ENCODE peak calls at places on chromosomes 4 and X, in nine cellular contexts. One of them, this sample, is unnamed.

GRCh38 chrX:140317462-140317861 is 187.4 kb downstream of the SOX3 start:
- DNase-seq in naive thymus-derived CD4-positive, alpha-beta T cell: no peak
- DNase-seq in NB4: no peak
- DNase-seq in T-helper 2 cell treated with Interferon-gamma antibody and Interleukin-4, amounts not matched to agents 5 μg/mL and 100 μg/mL, for 36 hours: no peak
- DNase-seq in GM10248: no peak
- DNase-seq in lower leg skin: no peak
- DNase-seq in Right ventricle myocardium superior: no peak
- DNase-seq in caudate nucleus: no peak
- DNase-seq in breast epithelium: no peak
- DNase-seq in this sample: no peak

GRCh38 chr4:152684007-152684406 is 4.2 kb upstream of the TMEM154 start:
- DNase-seq in NB4: no peak
- DNase-seq in caudate nucleus: no peak
- DNase-seq in naive thymus-derived CD4-positive, alpha-beta T cell: no peak
- DNase-seq in T-helper 2 cell treated with Interferon-gamma antibody and Interleukin-4, amounts not matched to agents 5 μg/mL and 100 μg/mL, for 36 hours: no peak
- DNase-seq in GM10248: peak; percentile 48
- DNase-seq in lower leg skin: no peak
- DNase-seq in Right ventricle myocardium superior: peak; percentile 61
- DNase-seq in breast epithelium: no peak
- DNase-seq in this sample: no peak

GRCh38 chrX:42720209-42720608 is 57.8 kb downstream of the PPP1R2C start:
- DNase-seq in caudate nucleus: no peak
- DNase-seq in T-helper 2 cell treated with Interferon-gamma antibody and Interleukin-4, amounts not matched to agents 5 μg/mL and 100 μg/mL, for 36 hours: no peak
- DNase-seq in lower leg skin: no peak
- DNase-seq in breast epithelium: no peak
- DNase-seq in Right ventricle myocardium superior: no peak
- DNase-seq in GM10248: no peak
- DNase-seq in naive thymus-derived CD4-positive, alpha-beta T cell: no peak
- DNase-seq in NB4: no peak
- DNase-seq in this sample: no peak

GRCh38 chr4:173478136-173478860 is 51.7 kb downstream of the HAND2 start:
- DNase-seq in T-helper 2 cell treated with Interferon-gamma antibody and Interleukin-4, amounts not matched to agents 5 μg/mL and 100 μg/mL, for 36 hours: no peak
- DNase-seq in Right ventricle myocardium superior: no peak
- DNase-seq in caudate nucleus: no peak
- DNase-seq in breast epithelium: no peak
- DNase-seq in naive thymus-derived CD4-positive, alpha-beta T cell: no peak
- DNase-seq in lower leg skin: no peak
- DNase-seq in NB4: no peak
- DNase-seq in GM10248: no peak
- DNase-seq in this sample: no peak

GRCh38 chr4:142405021-142405991 is 440.8 kb downstream of the INPP4B start:
- DNase-seq in GM10248: no peak
- DNase-seq in caudate nucleus: peak; percentile 17
- DNase-seq in T-helper 2 cell treated with Interferon-gamma antibody and Interleukin-4, amounts not matched to agents 5 μg/mL and 100 μg/mL, for 36 hours: peak; percentile 63
- DNase-seq in naive thymus-derived CD4-positive, alpha-beta T cell: peak; percentile 66
- DNase-seq in breast epithelium: no peak
- DNase-seq in Right ventricle myocardium superior: peak; percentile 44
- DNase-seq in NB4: peak; percentile 52
- DNase-seq in lower leg skin: peak; percentile 86
- DNase-seq in this sample: no peak

GRCh38 chr4:2412534-2412884 is 5.9 kb downstream of the ZFYVE28 start:
- DNase-seq in NB4: no peak
- DNase-seq in Right ventricle myocardium superior: no peak
- DNase-seq in GM10248: peak; percentile 56
- DNase-seq in lower leg skin: no peak
- DNase-seq in caudate nucleus: no peak
- DNase-seq in T-helper 2 cell treated with Interferon-gamma antibody and Interleukin-4, amounts not matched to agents 5 μg/mL and 100 μg/mL, for 36 hours: peak; percentile 70
- DNase-seq in naive thymus-derived CD4-positive, alpha-beta T cell: peak; percentile 83
- DNase-seq in breast epithelium: no peak
- DNase-seq in this sample: no peak

GRCh38 chrX:74293343-74293946 is 10.5 kb upstream of the ZCCHC13 start:
- DNase-seq in caudate nucleus: peak; percentile 67
- DNase-seq in naive thymus-derived CD4-positive, alpha-beta T cell: peak; percentile 42
- DNase-seq in lower leg skin: peak; percentile 95
- DNase-seq in breast epithelium: peak; percentile 65
- DNase-seq in Right ventricle myocardium superior: peak; percentile 86
- DNase-seq in NB4: peak; percentile 79
- DNase-seq in GM10248: peak; percentile 67
- DNase-seq in T-helper 2 cell treated with Interferon-gamma antibody and Interleukin-4, amounts not matched to agents 5 μg/mL and 100 μg/mL, for 36 hours: peak; percentile 54
- DNase-seq in this sample: peak; percentile 93

GRCh38 chr4:144355809-144356757 is 215.6 kb upstream of the GYPA start:
- DNase-seq in NB4: peak; percentile 74
- DNase-seq in naive thymus-derived CD4-positive, alpha-beta T cell: no peak
- DNase-seq in breast epithelium: no peak
- DNase-seq in Right ventricle myocardium superior: no peak
- DNase-seq in lower leg skin: no peak
- DNase-seq in T-helper 2 cell treated with Interferon-gamma antibody and Interleukin-4, amounts not matched to agents 5 μg/mL and 100 μg/mL, for 36 hours: peak; percentile 10
- DNase-seq in caudate nucleus: no peak
- DNase-seq in GM10248: peak; percentile 27
- DNase-seq in this sample: no peak

GRCh38 chrX:44072631-44073030 is 99.4 kb upstream of the NDP start:
- DNase-seq in Right ventricle myocardium superior: no peak
- DNase-seq in NB4: no peak
- DNase-seq in T-helper 2 cell treated with Interferon-gamma antibody and Interleukin-4, amounts not matched to agents 5 μg/mL and 100 μg/mL, for 36 hours: no peak
- DNase-seq in breast epithelium: no peak
- DNase-seq in GM10248: no peak
- DNase-seq in naive thymus-derived CD4-positive, alpha-beta T cell: no peak
- DNase-seq in caudate nucleus: no peak
- DNase-seq in lower leg skin: no peak
- DNase-seq in this sample: no peak

GRCh38 chr4:169159614-169160013 is 111.1 kb downstream of the SH3RF1 start:
- DNase-seq in naive thymus-derived CD4-positive, alpha-beta T cell: no peak
- DNase-seq in Right ventricle myocardium superior: no peak
- DNase-seq in caudate nucleus: no peak
- DNase-seq in breast epithelium: no peak
- DNase-seq in GM10248: no peak
- DNase-seq in lower leg skin: no peak
- DNase-seq in T-helper 2 cell treated with Interferon-gamma antibody and Interleukin-4, amounts not matched to agents 5 μg/mL and 100 μg/mL, for 36 hours: no peak
- DNase-seq in NB4: no peak
- DNase-seq in this sample: no peak

GRCh38 chrX:154368630-154369452 is 5.6 kb downstream of the FLNA start:
- DNase-seq in Right ventricle myocardium superior: peak; percentile 83
- DNase-seq in naive thymus-derived CD4-positive, alpha-beta T cell: peak; percentile 73
- DNase-seq in GM10248: peak; percentile 63
- DNase-seq in T-helper 2 cell treated with Interferon-gamma antibody and Interleukin-4, amounts not matched to agents 5 μg/mL and 100 μg/mL, for 36 hours: peak; percentile 90
- DNase-seq in breast epithelium: no peak
- DNase-seq in NB4: peak; percentile 97
- DNase-seq in lower leg skin: peak; percentile 96
- DNase-seq in caudate nucleus: no peak
- DNase-seq in this sample: no peak

GRCh38 chrX:40877869-40878268 is 142.5 kb upstream of the MED14 start:
- DNase-seq in lower leg skin: no peak
- DNase-seq in breast epithelium: no peak
- DNase-seq in NB4: peak; percentile 31
- DNase-seq in T-helper 2 cell treated with Interferon-gamma antibody and Interleukin-4, amounts not matched to agents 5 μg/mL and 100 μg/mL, for 36 hours: no peak
- DNase-seq in naive thymus-derived CD4-positive, alpha-beta T cell: peak; percentile 33
- DNase-seq in caudate nucleus: no peak
- DNase-seq in GM10248: no peak
- DNase-seq in Right ventricle myocardium superior: no peak
- DNase-seq in this sample: no peak

GRCh38 chrX:16827225-16827624 is 41.0 kb downstream of the TXLNG start:
- DNase-seq in naive thymus-derived CD4-positive, alpha-beta T cell: no peak
- DNase-seq in breast epithelium: no peak
- DNase-seq in Right ventricle myocardium superior: no peak
- DNase-seq in NB4: no peak
- DNase-seq in caudate nucleus: no peak
- DNase-seq in lower leg skin: no peak
- DNase-seq in GM10248: no peak
- DNase-seq in T-helper 2 cell treated with Interferon-gamma antibody and Interleukin-4, amounts not matched to agents 5 μg/mL and 100 μg/mL, for 36 hours: no peak
- DNase-seq in this sample: no peak

GRCh38 chr4:169604131-169604900 is 8.1 kb downstream of the NEK1 start:
- DNase-seq in Right ventricle myocardium superior: no peak
- DNase-seq in naive thymus-derived CD4-positive, alpha-beta T cell: no peak
- DNase-seq in lower leg skin: no peak
- DNase-seq in GM10248: peak; percentile 31
- DNase-seq in NB4: peak; percentile 62
- DNase-seq in breast epithelium: no peak
- DNase-seq in caudate nucleus: no peak
- DNase-seq in T-helper 2 cell treated with Interferon-gamma antibody and Interleukin-4, amounts not matched to agents 5 μg/mL and 100 μg/mL, for 36 hours: peak; percentile 40
- DNase-seq in this sample: no peak

GRCh38 chr4:4789462-4789861 is 70.0 kb upstream of the MSX1 start:
- DNase-seq in breast epithelium: no peak
- DNase-seq in T-helper 2 cell treated with Interferon-gamma antibody and Interleukin-4, amounts not matched to agents 5 μg/mL and 100 μg/mL, for 36 hours: no peak
- DNase-seq in NB4: peak; percentile 61
- DNase-seq in caudate nucleus: no peak
- DNase-seq in lower leg skin: no peak
- DNase-seq in Right ventricle myocardium superior: no peak
- DNase-seq in naive thymus-derived CD4-positive, alpha-beta T cell: no peak
- DNase-seq in GM10248: no peak
- DNase-seq in this sample: no peak

GRCh38 chrX:142089193-142089592 is 115.9 kb downstream of the MAGEC2 start:
- DNase-seq in caudate nucleus: no peak
- DNase-seq in NB4: peak; percentile 14
- DNase-seq in Right ventricle myocardium superior: no peak
- DNase-seq in GM10248: no peak
- DNase-seq in T-helper 2 cell treated with Interferon-gamma antibody and Interleukin-4, amounts not matched to agents 5 μg/mL and 100 μg/mL, for 36 hours: no peak
- DNase-seq in breast epithelium: no peak
- DNase-seq in naive thymus-derived CD4-positive, alpha-beta T cell: no peak
- DNase-seq in lower leg skin: no peak
- DNase-seq in this sample: no peak

GRCh38 chr4:144575181-144575580 is 70.8 kb upstream of the HHIP start:
- DNase-seq in naive thymus-derived CD4-positive, alpha-beta T cell: no peak
- DNase-seq in caudate nucleus: peak; percentile 28
- DNase-seq in lower leg skin: no peak
- DNase-seq in NB4: peak; percentile 8
- DNase-seq in breast epithelium: no peak
- DNase-seq in GM10248: no peak
- DNase-seq in T-helper 2 cell treated with Interferon-gamma antibody and Interleukin-4, amounts not matched to agents 5 μg/mL and 100 μg/mL, for 36 hours: no peak
- DNase-seq in Right ventricle myocardium superior: no peak
- DNase-seq in this sample: peak; percentile 19

GRCh38 chrX:122512561-122513072 is 671.5 kb upstream of the GRIA3 start:
- DNase-seq in lower leg skin: no peak
- DNase-seq in naive thymus-derived CD4-positive, alpha-beta T cell: no peak
- DNase-seq in caudate nucleus: no peak
- DNase-seq in breast epithelium: no peak
- DNase-seq in Right ventricle myocardium superior: no peak
- DNase-seq in GM10248: no peak
- DNase-seq in T-helper 2 cell treated with Interferon-gamma antibody and Interleukin-4, amounts not matched to agents 5 μg/mL and 100 μg/mL, for 36 hours: no peak
- DNase-seq in NB4: no peak
- DNase-seq in this sample: no peak